ENCODE peak calls at places on chromosomes 11 and 22, in five cellular contexts. F is NCI-H1436, Z is HAP-1, P is GM12865, T is LHCN-M2. M is an unnamed sample.

GRCh38 chr11:65861165-65861505 is 902 bp downstream of the MUS81 start:
- DNase-seq in F (no peak), Z (peak), P (no peak), T (no peak), M (peak)

GRCh38 chr11:129323896-129324522 is 51.6 kb upstream of the BARX2 start:
- DNase-seq in F (no peak), Z (no peak), P (no peak), T (no peak), M (no peak)

GRCh38 chr11:111069076-111069475 is 176.4 kb upstream of the POU2AF2 start:
- DNase-seq in F (no peak), Z (no peak), P (no peak), T (peak), M (no peak)

GRCh38 chr11:62981743-62982142 is 3.0 kb downstream of the SLC22A6 start:
- DNase-seq in F (no peak), Z (no peak), P (no peak), T (no peak), M (no peak)

GRCh38 chr11:69819541-69820070 is 390 bp upstream of the FGF3 start:
- DNase-seq in F (no peak), Z (no peak), P (no peak), T (no peak), M (no peak)

GRCh38 chr22:27349456-27349855 is 452.1 kb downstream of the MN1 start:
- DNase-seq in F (no peak), Z (no peak), P (no peak), T (no peak), M (no peak)

GRCh38 chr11:11244470-11245080 is 108.5 kb downstream of the CSNK2A3 start:
- DNase-seq in F (no peak), Z (no peak), P (peak), T (no peak), M (no peak)

GRCh38 chr22:43395296-43395695 is 16.5 kb upstream of the MPPED1 start:
- DNase-seq in F (no peak), Z (no peak), P (no peak), T (no peak), M (no peak)

GRCh38 chr11:73195191-73196007 is 22.7 kb upstream of the P2RY2 start:
- DNase-seq in F (no peak), Z (no peak), P (no peak), T (peak), M (no peak)

GRCh38 chr22:44799077-44799931 is 46.9 kb downstream of the ARHGAP8 start:
- DNase-seq in F (no peak), Z (no peak), P (no peak), T (no peak), M (no peak)

GRCh38 chr11:19683141-19683805 is 29.4 kb upstream of the NAV2 start:
- DNase-seq in F (no peak), Z (no peak), P (no peak), T (no peak), M (no peak)

GRCh38 chr22:22556995-22557925 is 1.8 kb downstream of the PRAME start:
- DNase-seq in F (no peak), Z (no peak), P (no peak), T (no peak), M (no peak)

GRCh38 chr11:134943544-134943943 is 531.5 kb upstream of the B3GAT1 start:
- DNase-seq in F (no peak), Z (no peak), P (no peak), T (no peak), M (no peak)

GRCh38 chr11:117546431-117547160 is 218.9 kb downstream of the CEP164 start:
- DNase-seq in F (peak), Z (peak), P (no peak), T (no peak), M (no peak)

GRCh38 chr22:43186272-43187170 is at the start of gene TTLL12:
- DNase-seq in F (peak), Z (peak), P (peak), T (peak), M (peak)

GRCh38 chr11:128502736-128503135 is 84.6 kb downstream of the ETS1 start:
- DNase-seq in F (no peak), Z (no peak), P (no peak), T (peak), M (no peak)

GRCh38 chr11:73157141-73158010 is 15.3 kb upstream of the FCHSD2 start:
- DNase-seq in F (no peak), Z (no peak), P (peak), T (peak), M (peak)

GRCh38 chr11:126415128-126415527 is 59.6 kb downstream of the ST3GAL4 start:
- DNase-seq in F (no peak), Z (no peak), P (no peak), T (peak), M (no peak)

GRCh38 chr11:66858186-66858938 is 1.5 kb downstream of the LRFN4 start:
- DNase-seq in F (no peak), Z (no peak), P (no peak), T (no peak), M (no peak)

GRCh38 chr11:33027846-33028536 is 11.4 kb upstream of the TCP11L1 start:
- DNase-seq in F (no peak), Z (no peak), P (no peak), T (no peak), M (no peak)

GRCh38 chr22:29733362-29734322 is 13.8 kb downstream of the CABP7 start:
- DNase-seq in F (peak), Z (no peak), P (peak), T (no peak), M (no peak)

GRCh38 chr11:10387209-10388083 is 67.6 kb upstream of the AMPD3 start:
- DNase-seq in F (no peak), Z (no peak), P (no peak), T (peak), M (no peak)

GRCh38 chr11:70705930-70706329 is 307.6 kb downstream of the CTTN start:
- DNase-seq in F (no peak), Z (no peak), P (no peak), T (no peak), M (no peak)

GRCh38 chr11:12288934-12289666 is 88.3 kb upstream of the PARVA start:
- DNase-seq in F (no peak), Z (no peak), P (no peak), T (no peak), M (no peak)

GRCh38 chr11:121063728-121064127 is 37.3 kb upstream of the TECTA start:
- DNase-seq in F (no peak), Z (peak), P (no peak), T (no peak), M (no peak)

GRCh38 chr11:3939211-3939610 is 83.7 kb downstream of the STIM1 start:
- DNase-seq in F (no peak), Z (no peak), P (peak), T (peak), M (no peak)